ENCODE peak calls at places on chromosome 13, in seven cellular contexts. A, O, S, G, R, K and D are unnamed samples.

GRCh38 chr13:85729296-85729695 is 69.9 kb downstream of the SLITRK6 start:
- DNase-seq in A (no peak), O (no peak), S (no peak), G (no peak), R (no peak), K (no peak), D (peak)

GRCh38 chr13:101489635-101490034 is 37.2 kb downstream of the ITGBL1 start:
- DNase-seq in A (no peak), O (no peak), S (no peak), G (no peak), R (peak), K (no peak), D (peak)

GRCh38 chr13:65336106-65336603 is 1894.0 kb downstream of the PCDH9 start:
- DNase-seq in A (no peak), O (no peak), S (no peak), G (no peak), R (no peak), K (no peak), D (no peak)

GRCh38 chr13:97191615-97192014 is 30.5 kb upstream of the MBNL2 start:
- DNase-seq in A (no peak), O (no peak), S (no peak), G (no peak), R (no peak), K (no peak), D (no peak)

GRCh38 chr13:40589285-40590109 is 76.9 kb downstream of the FOXO1 start:
- DNase-seq in A (no peak), O (no peak), S (peak), G (peak), R (peak), K (no peak), D (peak)

GRCh38 chr13:29707876-29708543 is 112.5 kb upstream of the SLC7A1 start:
- DNase-seq in A (peak), O (peak), S (peak), G (peak), R (peak), K (peak), D (peak)

GRCh38 chr13:48532146-48532472 is 771 bp downstream of the RCBTB2 start:
- DNase-seq in A (no peak), O (no peak), S (peak), G (peak), R (peak), K (peak), D (peak)

GRCh38 chr13:109941221-109941620 is 154.8 kb upstream of the IRS2 start:
- DNase-seq in A (no peak), O (no peak), S (no peak), G (no peak), R (no peak), K (no peak), D (no peak)

GRCh38 chr13:65488606-65489005 is 1741.5 kb downstream of the PCDH9 start:
- DNase-seq in A (no peak), O (no peak), S (no peak), G (peak), R (no peak), K (no peak), D (no peak)

GRCh38 chr13:100552755-100553154 is 35.8 kb downstream of the GGACT start:
- DNase-seq in A (no peak), O (no peak), S (no peak), G (no peak), R (no peak), K (no peak), D (no peak)

GRCh38 chr13:48000559-48001126 is 430 bp downstream of the SUCLA2 start:
- DNase-seq in A (no peak), O (peak), S (peak), G (peak), R (peak), K (peak), D (peak)

GRCh38 chr13:72537400-72537780 is 190.0 kb downstream of the MZT1 start:
- DNase-seq in A (no peak), O (no peak), S (no peak), G (no peak), R (no peak), K (peak), D (no peak)

GRCh38 chr13:81639984-81640582 is 1299.2 kb upstream of the SPRY2 start:
- DNase-seq in A (peak), O (peak), S (peak), G (peak), R (no peak), K (peak), D (peak)

GRCh38 chr13:79056706-79057105 is 349.3 kb downstream of the RBM26 start:
- DNase-seq in A (no peak), O (peak), S (no peak), G (no peak), R (no peak), K (no peak), D (peak)

GRCh38 chr13:78680611-78681010 is 21.7 kb upstream of the OBI1 start:
- DNase-seq in A (no peak), O (no peak), S (no peak), G (no peak), R (no peak), K (no peak), D (peak)

GRCh38 chr13:77136902-77137420 is 110.0 kb upstream of the FBXL3 start:
- DNase-seq in A (no peak), O (peak), S (no peak), G (no peak), R (peak), K (no peak), D (no peak)

GRCh38 chr13:75512253-75512652 is 25.4 kb downstream of the COMMD6 start:
- DNase-seq in A (no peak), O (no peak), S (no peak), G (peak), R (no peak), K (no peak), D (no peak)

GRCh38 chr13:24503376-24503690 is 9.2 kb downstream of the PARP4 start:
- DNase-seq in A (no peak), O (no peak), S (no peak), G (no peak), R (no peak), K (no peak), D (no peak)
- H3K27ac ChIP-seq in A (peak), O (no peak), S (no peak), G (no peak), R (peak), K (peak), D (peak)

GRCh38 chr13:113021811-113022210 is 52.8 kb downstream of the MCF2L start:
- DNase-seq in A (no peak), O (no peak), S (no peak), G (no peak), R (no peak), K (no peak), D (no peak)

GRCh38 chr13:113023217-113023597 is 54.2 kb downstream of the MCF2L start:
- DNase-seq in A (no peak), O (peak), S (no peak), G (no peak), R (no peak), K (peak), D (no peak)

GRCh38 chr13:113023694-113024430 is 54.8 kb downstream of the MCF2L start:
- DNase-seq in A (no peak), O (no peak), S (no peak), G (no peak), R (no peak), K (no peak), D (no peak)

GRCh38 chr13:113021391-113021790 is 52.4 kb downstream of the MCF2L start:
- DNase-seq in A (no peak), O (no peak), S (no peak), G (no peak), R (no peak), K (no peak), D (no peak)

GRCh38 chr13:113022391-113023216 is 53.6 kb downstream of the MCF2L start:
- DNase-seq in A (no peak), O (peak), S (peak), G (no peak), R (no peak), K (peak), D (no peak)
- TF ChIP-seq EZH2 in A (no peak), O (no peak), S (no peak), G (peak), R (no peak), K (no peak), D (no peak)

GRCh38 chr13:25731511-25731910 is 320.3 kb downstream of the SHISA2 start:
- DNase-seq in A (no peak), O (no peak), S (no peak), G (no peak), R (no peak), K (no peak), D (no peak)

GRCh38 chr13:25731037-25731436 is 320.8 kb downstream of the SHISA2 start:
- DNase-seq in A (no peak), O (no peak), S (no peak), G (no peak), R (no peak), K (no peak), D (no peak)

GRCh38 chr13:25733696-25734435 is 317.9 kb downstream of the SHISA2 start:
- DNase-seq in A (no peak), O (no peak), S (no peak), G (no peak), R (no peak), K (no peak), D (no peak)

GRCh38 chr13:25733061-25733491 is 318.7 kb downstream of the SHISA2 start:
- DNase-seq in A (no peak), O (no peak), S (no peak), G (no peak), R (no peak), K (no peak), D (peak)

DNA sequence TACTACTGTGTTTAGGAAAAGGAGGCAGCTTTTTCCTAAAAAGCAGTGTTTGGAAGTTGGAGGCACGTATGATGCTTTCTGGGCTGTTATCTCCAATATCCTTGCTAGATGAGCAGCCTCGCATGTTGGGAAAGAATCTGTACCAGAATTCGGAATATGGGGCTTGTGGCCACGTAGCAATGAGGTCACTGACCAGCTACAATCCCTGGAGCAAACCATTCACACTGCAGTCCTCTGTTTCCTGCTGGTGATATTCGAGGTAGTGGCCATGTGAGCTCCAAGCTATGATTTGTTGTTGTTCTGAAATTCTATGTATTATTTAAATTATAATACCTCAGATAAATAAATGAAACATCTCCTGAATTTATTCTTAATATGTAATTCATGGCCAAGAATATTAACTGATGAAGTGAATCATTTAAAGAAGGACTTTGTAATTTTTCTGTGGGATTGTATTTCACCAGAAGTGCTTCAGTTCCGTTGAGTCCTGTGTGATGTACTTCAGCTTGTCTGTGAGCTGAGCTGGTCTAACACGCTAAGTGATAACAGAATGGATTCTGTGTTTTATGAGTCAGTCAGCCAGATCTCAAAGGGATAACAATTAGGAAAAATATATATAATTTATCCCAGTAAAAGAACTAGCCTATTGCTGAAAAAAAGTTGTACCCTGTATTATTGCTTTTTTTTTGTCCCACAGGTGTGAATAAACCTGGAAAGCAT is 319.5 kb downstream of the SHISA2 start:
- DNase-seq in A (no peak), O (no peak), S (no peak), G (no peak), R (peak), K (no peak), D (no peak)
- TF ChIP-seq EZH2phosphoT487 in A (no peak), O (no peak), S (no peak), G (no peak), R (no peak), K (no peak), D (no peak)

DNA sequence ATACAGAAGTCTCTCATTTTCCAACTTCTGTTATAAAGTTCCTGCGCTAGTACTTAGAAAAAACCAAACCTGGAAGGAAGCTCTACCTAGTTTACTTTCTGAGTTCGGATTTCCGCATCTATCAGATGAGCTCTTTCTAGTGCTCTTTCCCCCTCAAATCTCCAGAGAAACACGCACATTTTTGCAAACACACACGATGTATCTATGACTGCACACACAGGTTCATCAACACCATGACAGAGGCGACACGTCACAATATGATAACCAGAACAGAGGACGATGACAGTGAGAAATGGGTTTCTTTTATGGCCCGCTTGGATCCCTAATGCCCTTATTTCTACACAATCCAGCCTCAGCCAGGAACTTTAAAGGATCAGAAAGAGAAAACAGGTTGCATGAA is 612 bp upstream of the LRRC63 start:
- DNase-seq in A (no peak), O (peak), S (no peak), G (peak), R (no peak), K (peak), D (peak)
- H3K27ac ChIP-seq in A (no peak), O (no peak), S (no peak), G (peak), R (no peak), K (peak), D (no peak)

GRCh38 chr13:52128714-52129700 is at the start of gene NEK5:
- DNase-seq in A (peak), O (peak), S (peak), G (peak), R (peak), K (peak), D (peak)
- TF ChIP-seq EZH2 in A (no peak), O (no peak), S (no peak), G (no peak), R (no peak), K (no peak), D (no peak)

DNA sequence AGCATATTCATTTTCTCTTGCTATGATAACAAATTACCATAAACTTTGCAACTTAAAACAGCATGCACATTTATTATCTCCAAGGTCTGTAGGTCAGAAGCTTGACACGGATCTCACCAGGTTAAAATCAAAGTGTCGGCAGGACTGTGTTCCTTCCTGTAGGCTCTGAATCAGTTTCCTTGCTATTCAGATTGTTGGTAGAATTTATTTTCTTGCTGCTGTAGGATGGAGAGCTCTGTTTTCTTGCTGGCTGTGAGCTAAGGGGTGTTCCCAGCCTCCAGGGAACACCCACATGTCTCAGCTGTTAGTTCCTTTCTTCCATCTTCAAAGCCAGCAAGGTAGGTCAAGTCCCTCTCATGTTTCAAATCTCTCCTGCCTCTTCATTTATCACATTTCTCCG is 665.9 kb downstream of the DIAPH3 start:
- DNase-seq in A (no peak), O (no peak), S (no peak), G (no peak), R (no peak), K (no peak), D (no peak)
- TF ChIP-seq EZH2phosphoT487 in A (no peak), O (no peak), S (no peak), G (no peak), R (no peak), K (no peak), D (no peak)

GRCh38 chr13:99282264-99283231 is 24.4 kb upstream of the GPR18 start:
- DNase-seq in A (no peak), O (no peak), S (no peak), G (no peak), R (peak), K (no peak), D (no peak)
- H3K27ac ChIP-seq in A (no peak), O (no peak), S (no peak), G (peak), R (peak), K (peak), D (no peak)

GRCh38 chr13:112968380-112968909 is 569 bp upstream of the MCF2L start:
- DNase-seq in A (no peak), O (peak), S (peak), G (no peak), R (no peak), K (peak), D (peak)
- TF ChIP-seq EZH2 in A (no peak), O (no peak), S (no peak), G (no peak), R (no peak), K (no peak), D (no peak)